ENCODE peak calls at places on chromosomes 4 and X, in nine cellular contexts. One of them, this sample, is unnamed. For H3K9me3, the result is how much of the 10 kb centered on the place peaks cover.

GRCh38 chrX:118497180-118497814 is 1.7 kb downstream of the DOCK11 start:
- DNase-seq in right atrium auricular region: no peak
- DNase-seq in CD4-positive, alpha-beta memory T cell: peak
- DNase-seq in heart left ventricle: no peak
- DNase-seq in neural progenitor cell: no peak
- DNase-seq in HCT116: no peak
- DNase-seq in H1: no peak
- DNase-seq in fibroblast of lung: no peak
- DNase-seq in MM.1S: no peak
- DNase-seq in this sample: no peak

GRCh38 chr4:8392591-8393190 is 47.8 kb downstream of the ACOX3 start:
- DNase-seq in MM.1S: no peak
- DNase-seq in CD4-positive, alpha-beta memory T cell: no peak
- DNase-seq in neural progenitor cell: no peak
- DNase-seq in right atrium auricular region: no peak
- DNase-seq in H1: no peak
- DNase-seq in heart left ventricle: no peak
- DNase-seq in fibroblast of lung: peak
- DNase-seq in HCT116: no peak
- DNase-seq in this sample: no peak

GRCh38 chr4:20356565-20356964 is 104.9 kb downstream of the SLIT2 start:
- DNase-seq in neural progenitor cell: peak
- DNase-seq in CD4-positive, alpha-beta memory T cell: no peak
- DNase-seq in H1: no peak
- DNase-seq in right atrium auricular region: no peak
- DNase-seq in fibroblast of lung: peak
- DNase-seq in MM.1S: no peak
- DNase-seq in heart left ventricle: no peak
- DNase-seq in HCT116: no peak
- DNase-seq in this sample: no peak

GRCh38 chr4:86818845-86819244 is 30.3 kb downstream of the SLC10A6 start:
- DNase-seq in CD4-positive, alpha-beta memory T cell: no peak
- DNase-seq in right atrium auricular region: no peak
- DNase-seq in fibroblast of lung: no peak
- DNase-seq in MM.1S: no peak
- DNase-seq in HCT116: no peak
- DNase-seq in neural progenitor cell: no peak
- DNase-seq in H1: no peak
- DNase-seq in heart left ventricle: no peak
- DNase-seq in this sample: no peak

GRCh38 chr4:30716158-30716557 is 4.0 kb upstream of the PCDH7 start:
- DNase-seq in neural progenitor cell: peak
- DNase-seq in CD4-positive, alpha-beta memory T cell: no peak
- DNase-seq in H1: no peak
- DNase-seq in heart left ventricle: no peak
- DNase-seq in fibroblast of lung: peak
- DNase-seq in MM.1S: peak
- DNase-seq in right atrium auricular region: no peak
- DNase-seq in HCT116: peak
- DNase-seq in this sample: no peak

GRCh38 chr4:38177035-38177791 is 217.0 kb downstream of the PTTG2 start:
- DNase-seq in CD4-positive, alpha-beta memory T cell: peak
- DNase-seq in fibroblast of lung: peak
- DNase-seq in neural progenitor cell: no peak
- DNase-seq in H1: no peak
- DNase-seq in right atrium auricular region: peak
- DNase-seq in heart left ventricle: peak
- DNase-seq in HCT116: no peak
- DNase-seq in MM.1S: peak
- DNase-seq in this sample: peak

GRCh38 chr4:18860836-18861530 is 839.4 kb upstream of the LCORL start:
- DNase-seq in right atrium auricular region: no peak
- DNase-seq in CD4-positive, alpha-beta memory T cell: no peak
- DNase-seq in H1: no peak
- DNase-seq in fibroblast of lung: no peak
- DNase-seq in heart left ventricle: no peak
- DNase-seq in MM.1S: no peak
- DNase-seq in neural progenitor cell: no peak
- DNase-seq in HCT116: no peak
- DNase-seq in this sample: no peak

GRCh38 chr4:165347647-165348569 is 20.4 kb downstream of the MSMO1 start:
- DNase-seq in heart left ventricle: no peak
- DNase-seq in right atrium auricular region: no peak
- DNase-seq in H1: no peak
- DNase-seq in MM.1S: no peak
- DNase-seq in HCT116: no peak
- DNase-seq in fibroblast of lung: no peak
- DNase-seq in CD4-positive, alpha-beta memory T cell: no peak
- DNase-seq in neural progenitor cell: no peak
- DNase-seq in this sample: no peak

GRCh38 chrX:9489234-9489633 is 24.4 kb downstream of the TBL1X start:
- DNase-seq in heart left ventricle: no peak
- DNase-seq in neural progenitor cell: no peak
- DNase-seq in CD4-positive, alpha-beta memory T cell: no peak
- DNase-seq in H1: no peak
- DNase-seq in HCT116: no peak
- DNase-seq in fibroblast of lung: no peak
- DNase-seq in right atrium auricular region: no peak
- DNase-seq in MM.1S: no peak
- DNase-seq in this sample: no peak

GRCh38 chr4:85543832-85544231 is 68.9 kb downstream of the ARHGAP24 start:
- DNase-seq in MM.1S: no peak
- DNase-seq in CD4-positive, alpha-beta memory T cell: no peak
- DNase-seq in heart left ventricle: no peak
- DNase-seq in right atrium auricular region: no peak
- DNase-seq in H1: no peak
- DNase-seq in HCT116: no peak
- DNase-seq in fibroblast of lung: peak
- DNase-seq in neural progenitor cell: no peak
- DNase-seq in this sample: no peak

GRCh38 chr4:96912731-96913130 is 1072.8 kb downstream of the PDHA2 start:
- DNase-seq in right atrium auricular region: no peak
- DNase-seq in neural progenitor cell: peak
- DNase-seq in fibroblast of lung: no peak
- DNase-seq in heart left ventricle: no peak
- DNase-seq in CD4-positive, alpha-beta memory T cell: no peak
- DNase-seq in HCT116: no peak
- DNase-seq in H1: no peak
- DNase-seq in MM.1S: no peak
- DNase-seq in this sample: no peak

GRCh38 chrX:113644426-113644825 is 803.8 kb upstream of the AMOT start:
- DNase-seq in neural progenitor cell: no peak
- DNase-seq in HCT116: no peak
- DNase-seq in H1: no peak
- DNase-seq in heart left ventricle: no peak
- DNase-seq in CD4-positive, alpha-beta memory T cell: no peak
- DNase-seq in fibroblast of lung: peak
- DNase-seq in right atrium auricular region: no peak
- DNase-seq in MM.1S: no peak
- DNase-seq in this sample: no peak

GRCh38 chr4:185780472-185780871 is 31.5 kb downstream of the SORBS2 start:
- DNase-seq in CD4-positive, alpha-beta memory T cell: no peak
- DNase-seq in right atrium auricular region: no peak
- DNase-seq in HCT116: no peak
- DNase-seq in neural progenitor cell: no peak
- DNase-seq in H1: no peak
- DNase-seq in heart left ventricle: no peak
- DNase-seq in fibroblast of lung: no peak
- DNase-seq in MM.1S: no peak
- DNase-seq in this sample: no peak

GRCh38 chrX:136055651-136056221 is 70.5 kb downstream of the SLC9A6 start:
- DNase-seq in right atrium auricular region: peak
- DNase-seq in H1: no peak
- DNase-seq in HCT116: no peak
- DNase-seq in heart left ventricle: peak
- DNase-seq in CD4-positive, alpha-beta memory T cell: no peak
- DNase-seq in neural progenitor cell: no peak
- DNase-seq in MM.1S: no peak
- DNase-seq in fibroblast of lung: peak
- DNase-seq in this sample: no peak

GRCh38 chrX:136271300-136271699 is 20.1 kb upstream of the MAP7D3 start:
- DNase-seq in CD4-positive, alpha-beta memory T cell: no peak
- DNase-seq in neural progenitor cell: no peak
- DNase-seq in H1: no peak
- DNase-seq in fibroblast of lung: no peak
- DNase-seq in heart left ventricle: no peak
- DNase-seq in MM.1S: no peak
- DNase-seq in right atrium auricular region: no peak
- DNase-seq in HCT116: no peak
- DNase-seq in this sample: no peak

GRCh38 chrX:119208401-119209057 is 27.6 kb upstream of the PGRMC1 start:
- DNase-seq in H1: no peak
- DNase-seq in CD4-positive, alpha-beta memory T cell: no peak
- DNase-seq in neural progenitor cell: no peak
- DNase-seq in HCT116: no peak
- DNase-seq in heart left ventricle: no peak
- DNase-seq in right atrium auricular region: no peak
- DNase-seq in MM.1S: no peak
- DNase-seq in fibroblast of lung: no peak
- DNase-seq in this sample: no peak

GRCh38 chrX:57587607-57588006 is 4.2 kb upstream of the ZXDB start:
- DNase-seq in HCT116: no peak
- DNase-seq in MM.1S: no peak
- DNase-seq in heart left ventricle: no peak
- DNase-seq in CD4-positive, alpha-beta memory T cell: no peak
- DNase-seq in H1: no peak
- DNase-seq in right atrium auricular region: no peak
- DNase-seq in fibroblast of lung: no peak
- DNase-seq in neural progenitor cell: no peak
- DNase-seq in this sample: no peak

DNA sequence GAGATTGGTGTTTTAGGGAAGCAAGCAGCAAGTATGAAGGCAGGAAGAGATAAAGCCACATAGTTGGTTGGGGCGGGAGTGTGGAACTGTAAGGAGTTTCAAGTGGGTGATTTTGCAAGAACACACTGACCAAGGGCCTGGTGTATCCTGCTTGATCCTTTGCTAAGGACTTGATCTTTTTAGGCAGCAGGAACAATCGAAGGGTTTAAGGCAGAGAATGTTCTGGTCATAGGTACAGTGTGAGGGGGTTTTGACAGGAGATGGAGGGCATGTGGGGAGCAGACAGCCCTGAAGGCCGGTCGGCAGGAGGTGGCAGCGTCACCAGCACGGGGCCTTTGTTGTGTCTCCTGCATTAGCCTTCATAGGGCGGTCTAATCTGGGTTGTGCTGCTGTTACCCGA is 54.7 kb downstream of the FAM193A start:
- DNase-seq in heart left ventricle: no peak
- DNase-seq in H1: no peak
- DNase-seq in CD4-positive, alpha-beta memory T cell: no peak
- DNase-seq in neural progenitor cell: peak
- DNase-seq in MM.1S: no peak
- DNase-seq in HCT116: no peak
- DNase-seq in right atrium auricular region: no peak
- DNase-seq in fibroblast of lung: peak
- DNase-seq in this sample: no peak
- H3K27ac ChIP-seq in heart left ventricle: no peak
- H3K27ac ChIP-seq in H1: no peak
- H3K27ac ChIP-seq in CD4-positive, alpha-beta memory T cell: no peak
- H3K27ac ChIP-seq in neural progenitor cell: no peak
- H3K27ac ChIP-seq in MM.1S: no peak
- H3K27ac ChIP-seq in HCT116: no peak
- H3K27ac ChIP-seq in right atrium auricular region: peak
- H3K27ac ChIP-seq in fibroblast of lung: no peak
- H3K27ac ChIP-seq in this sample: no peak

GRCh38 chr4:94640151-94640550 is 117.6 kb upstream of the BMPR1B start:
- DNase-seq in heart left ventricle: no peak
- DNase-seq in fibroblast of lung: no peak
- DNase-seq in HCT116: no peak
- DNase-seq in MM.1S: no peak
- DNase-seq in CD4-positive, alpha-beta memory T cell: no peak
- DNase-seq in neural progenitor cell: no peak
- DNase-seq in H1: no peak
- DNase-seq in right atrium auricular region: no peak
- DNase-seq in this sample: no peak
- H3K9me3 ChIP-seq in heart left ventricle: under half
- H3K9me3 ChIP-seq in fibroblast of lung: under half
- H3K9me3 ChIP-seq in HCT116: under half
- H3K9me3 ChIP-seq in MM.1S: under half
- H3K9me3 ChIP-seq in CD4-positive, alpha-beta memory T cell: under half
- H3K9me3 ChIP-seq in neural progenitor cell: under half
- H3K9me3 ChIP-seq in H1: under half
- H3K9me3 ChIP-seq in right atrium auricular region: under half
- H3K9me3 ChIP-seq in this sample: under half

DNA sequence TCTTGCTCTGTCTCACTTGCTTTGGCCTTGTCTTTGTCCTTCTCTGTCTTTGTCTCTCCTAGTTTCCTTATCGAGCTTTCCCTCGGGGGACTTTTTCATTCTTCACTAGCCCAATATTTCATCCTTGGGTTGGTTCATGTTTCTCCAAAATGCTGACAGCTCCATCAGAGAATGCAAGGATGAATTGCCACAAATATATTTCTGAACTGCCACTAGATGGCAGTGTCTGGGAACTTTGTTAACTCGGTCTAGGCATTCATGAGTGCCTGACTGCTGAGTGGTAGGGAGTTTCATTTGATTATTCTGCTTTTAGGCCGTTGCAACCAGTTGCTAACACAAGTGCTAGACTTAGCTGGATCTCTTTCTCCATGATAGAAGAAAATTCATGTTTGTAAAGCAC is 73.5 kb upstream of the RAP2C start:
- DNase-seq in right atrium auricular region: no peak
- DNase-seq in MM.1S: peak
- DNase-seq in fibroblast of lung: peak
- DNase-seq in HCT116: peak
- DNase-seq in H1: no peak
- DNase-seq in heart left ventricle: peak
- DNase-seq in CD4-positive, alpha-beta memory T cell: peak
- DNase-seq in neural progenitor cell: peak
- DNase-seq in this sample: no peak
- H3K27ac ChIP-seq in right atrium auricular region: no peak
- H3K27ac ChIP-seq in MM.1S: no peak
- H3K27ac ChIP-seq in fibroblast of lung: no peak
- H3K27ac ChIP-seq in HCT116: no peak
- H3K27ac ChIP-seq in H1: no peak
- H3K27ac ChIP-seq in heart left ventricle: no peak
- H3K27ac ChIP-seq in CD4-positive, alpha-beta memory T cell: no peak
- H3K27ac ChIP-seq in neural progenitor cell: no peak
- H3K27ac ChIP-seq in this sample: no peak

GRCh38 chr4:43241104-43241503 is 348.6 kb downstream of the GRXCR1 start:
- DNase-seq in HCT116: no peak
- DNase-seq in MM.1S: no peak
- DNase-seq in fibroblast of lung: no peak
- DNase-seq in right atrium auricular region: no peak
- DNase-seq in CD4-positive, alpha-beta memory T cell: no peak
- DNase-seq in neural progenitor cell: no peak
- DNase-seq in H1: no peak
- DNase-seq in heart left ventricle: no peak
- DNase-seq in this sample: no peak

GRCh38 chr4:43243433-43244116 is 351.1 kb downstream of the GRXCR1 start:
- DNase-seq in heart left ventricle: no peak
- DNase-seq in fibroblast of lung: no peak
- DNase-seq in right atrium auricular region: no peak
- DNase-seq in neural progenitor cell: no peak
- DNase-seq in HCT116: no peak
- DNase-seq in CD4-positive, alpha-beta memory T cell: no peak
- DNase-seq in MM.1S: no peak
- DNase-seq in H1: no peak
- DNase-seq in this sample: no peak

GRCh38 chr4:43242611-43243010 is 350.1 kb downstream of the GRXCR1 start:
- DNase-seq in CD4-positive, alpha-beta memory T cell: no peak
- DNase-seq in H1: no peak
- DNase-seq in MM.1S: no peak
- DNase-seq in fibroblast of lung: peak
- DNase-seq in heart left ventricle: no peak
- DNase-seq in right atrium auricular region: no peak
- DNase-seq in neural progenitor cell: no peak
- DNase-seq in HCT116: no peak
- DNase-seq in this sample: no peak

GRCh38 chr4:43244688-43245382 is 352.3 kb downstream of the GRXCR1 start:
- DNase-seq in heart left ventricle: no peak
- DNase-seq in fibroblast of lung: no peak
- DNase-seq in H1: no peak
- DNase-seq in HCT116: no peak
- DNase-seq in neural progenitor cell: no peak
- DNase-seq in CD4-positive, alpha-beta memory T cell: no peak
- DNase-seq in MM.1S: peak
- DNase-seq in right atrium auricular region: no peak
- DNase-seq in this sample: no peak
- H3K9me3 ChIP-seq in heart left ventricle: under half
- H3K9me3 ChIP-seq in fibroblast of lung: under half
- H3K9me3 ChIP-seq in H1: under half
- H3K9me3 ChIP-seq in HCT116: under half
- H3K9me3 ChIP-seq in neural progenitor cell: under half
- H3K9me3 ChIP-seq in CD4-positive, alpha-beta memory T cell: under half
- H3K9me3 ChIP-seq in MM.1S: under half
- H3K9me3 ChIP-seq in right atrium auricular region: under half
- H3K9me3 ChIP-seq in this sample: under half

This sample was measured in aorta.